ENCODE peak calls at places on chromosomes 1 and 21, in six cellular contexts. J is DND-41; M is heart left ventricle; N is CD8-positive, alpha-beta memory T cell; S is upper lobe of left lung; W is NT2/D1. K is an unnamed sample.

GRCh38 chr1:241934181-241934815 is 23.3 kb upstream of the BECN2 start:
- DNase-seq in J (no peak), M (no peak), N (no peak), S (no peak), W (peak), K (no peak)

GRCh38 chr21:39429445-39429844 is 16.1 kb downstream of the LCA5L start:
- DNase-seq in J (no peak), M (no peak), N (no peak), S (no peak), W (no peak), K (no peak)

GRCh38 chr21:38486221-38486620 is 12.1 kb downstream of the ERG start:
- DNase-seq in J (no peak), M (no peak), N (no peak), S (no peak), W (no peak), K (no peak)

GRCh38 chr1:235246022-235246948 is 81.7 kb downstream of the ARID4B start:
- DNase-seq in J (no peak), M (no peak), N (no peak), S (no peak), W (no peak), K (no peak)

GRCh38 chr1:80675469-80675868 is 1125.3 kb upstream of the ADGRL2 start:
- DNase-seq in J (no peak), M (no peak), N (no peak), S (no peak), W (peak), K (no peak)

GRCh38 chr1:232142403-232143314 is 487.3 kb downstream of the SIPA1L2 start:
- DNase-seq in J (no peak), M (no peak), N (no peak), S (no peak), W (no peak), K (no peak)

GRCh38 chr1:14095001-14095400 is 395.0 kb downstream of the PRDM2 start:
- DNase-seq in J (peak), M (no peak), N (no peak), S (no peak), W (peak), K (peak)

GRCh38 chr1:54814148-54814498 is 13.0 kb upstream of the TTC22 start:
- DNase-seq in J (no peak), M (no peak), N (no peak), S (no peak), W (no peak), K (no peak)

GRCh38 chr1:3419415-3420204 is 34.9 kb upstream of the ARHGEF16 start:
- DNase-seq in J (no peak), M (no peak), N (no peak), S (no peak), W (no peak), K (no peak)

GRCh38 chr1:9145021-9145668 is 16.2 kb upstream of the GPR157 start:
- DNase-seq in J (no peak), M (no peak), N (no peak), S (peak), W (no peak), K (no peak)

GRCh38 chr1:16006010-16006409 is 2.0 kb downstream of the SRARP start:
- DNase-seq in J (no peak), M (no peak), N (no peak), S (peak), W (no peak), K (no peak)

GRCh38 chr1:192575499-192576189 is at the start of gene RGS1:
- DNase-seq in J (peak), M (peak), N (peak), S (no peak), W (no peak), K (no peak)

GRCh38 chr1:153309441-153309840 is 3.3 kb downstream of the PGLYRP3 start:
- DNase-seq in J (no peak), M (no peak), N (no peak), S (no peak), W (no peak), K (no peak)

GRCh38 chr1:167084739-167085138 is 5.4 kb downstream of the GPA33 start:
- DNase-seq in J (no peak), M (no peak), N (no peak), S (no peak), W (no peak), K (no peak)

GRCh38 chr1:168728452-168729404 is at the start of gene DPT:
- DNase-seq in J (no peak), M (no peak), N (no peak), S (no peak), W (no peak), K (no peak)

GRCh38 chr1:19762175-19762779 is 37.4 kb downstream of the TMCO4 start:
- DNase-seq in J (peak), M (no peak), N (no peak), S (no peak), W (no peak), K (no peak)

GRCh38 chr1:19764848-19765247 is 34.9 kb downstream of the TMCO4 start:
- DNase-seq in J (no peak), M (no peak), N (no peak), S (no peak), W (no peak), K (no peak)

GRCh38 chr1:19768321-19769210 is 31.1 kb downstream of the TMCO4 start:
- DNase-seq in J (no peak), M (no peak), N (no peak), S (no peak), W (no peak), K (no peak)

GRCh38 chr1:19769211-19769932 is 30.3 kb downstream of the TMCO4 start:
- DNase-seq in J (no peak), M (no peak), N (no peak), S (no peak), W (no peak), K (no peak)

GRCh38 chr1:19765623-19766022 is 34.1 kb downstream of the TMCO4 start:
- DNase-seq in J (no peak), M (no peak), N (no peak), S (no peak), W (no peak), K (no peak)
- H3K4me3 ChIP-seq in J (no peak), M (no peak), N (no peak), S (no peak), W (no peak), K (no peak)

GRCh38 chr1:68294354-68295066 is 62.2 kb upstream of the WLS start:
- DNase-seq in J (no peak), M (no peak), N (no peak), S (no peak), W (no peak), K (no peak)

GRCh38 chr1:68291763-68292384 is 59.6 kb upstream of the WLS start:
- DNase-seq in J (no peak), M (no peak), N (no peak), S (no peak), W (peak), K (no peak)

GRCh38 chr1:68293122-68293521 is 60.8 kb upstream of the WLS start:
- DNase-seq in J (no peak), M (no peak), N (no peak), S (no peak), W (no peak), K (no peak)

DNA sequence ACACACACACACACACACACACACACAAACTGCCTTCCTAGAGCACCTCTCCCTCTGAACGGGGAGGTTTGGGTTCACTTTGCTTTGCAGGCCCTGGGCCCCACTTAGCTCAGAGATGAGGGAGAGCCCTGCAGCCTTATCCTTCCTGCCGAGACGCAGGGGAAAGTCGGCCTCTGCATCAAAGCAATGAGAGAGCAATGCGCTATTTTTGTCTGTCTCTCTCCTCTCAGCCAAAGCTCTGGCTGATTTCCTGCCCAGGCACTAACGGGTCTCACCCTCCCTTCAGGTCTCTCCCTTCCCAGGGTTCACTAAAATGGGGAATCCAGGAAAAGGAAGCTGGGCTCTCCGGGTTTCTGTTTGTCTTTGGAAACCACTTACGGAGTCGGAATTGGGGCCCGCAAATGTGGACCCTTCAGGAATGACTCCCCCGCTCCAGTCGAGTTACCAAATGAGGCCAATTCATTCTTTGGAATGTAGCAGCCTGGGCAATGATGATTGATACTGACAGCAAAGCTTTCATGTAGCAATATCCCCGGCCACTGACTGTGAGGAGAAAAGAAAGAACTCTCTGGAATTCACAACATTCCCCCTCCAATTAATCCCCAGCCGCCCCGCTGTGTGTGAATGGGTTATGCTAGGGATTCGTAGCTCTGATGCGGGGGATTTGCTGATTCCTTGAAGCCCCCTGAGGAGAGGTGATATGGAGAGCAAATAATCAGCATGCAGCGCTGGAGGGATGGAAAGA is 61.5 kb upstream of the WLS start:
- DNase-seq in J (no peak), M (no peak), N (no peak), S (no peak), W (peak), K (no peak)
- H3K4me3 ChIP-seq in J (no peak), M (no peak), N (no peak), S (no peak), W (peak), K (no peak)

DNA sequence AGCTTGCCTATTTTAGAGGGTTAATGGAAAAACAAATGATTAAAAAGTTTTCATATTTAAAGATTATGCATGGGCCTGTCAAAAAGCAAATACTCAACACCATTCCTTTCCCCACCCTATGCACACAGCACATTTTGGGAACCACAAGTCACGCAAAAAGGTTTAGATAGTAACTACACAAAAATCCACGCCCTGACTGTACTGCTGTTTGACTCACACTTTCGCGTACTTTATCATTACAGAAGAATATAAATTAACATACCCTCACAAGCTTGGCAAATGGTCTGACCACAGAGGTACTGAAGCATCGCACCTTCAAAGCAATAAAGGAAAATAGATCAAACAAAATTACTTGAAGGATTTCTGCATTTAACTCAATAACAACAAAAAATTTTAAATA is 1.4 kb downstream of the ATP5PO start:
- DNase-seq in J (no peak), M (no peak), N (no peak), S (no peak), W (no peak), K (no peak)
- H3K4me3 ChIP-seq in J (no peak), M (peak), N (no peak), S (peak), W (no peak), K (peak)

DNA sequence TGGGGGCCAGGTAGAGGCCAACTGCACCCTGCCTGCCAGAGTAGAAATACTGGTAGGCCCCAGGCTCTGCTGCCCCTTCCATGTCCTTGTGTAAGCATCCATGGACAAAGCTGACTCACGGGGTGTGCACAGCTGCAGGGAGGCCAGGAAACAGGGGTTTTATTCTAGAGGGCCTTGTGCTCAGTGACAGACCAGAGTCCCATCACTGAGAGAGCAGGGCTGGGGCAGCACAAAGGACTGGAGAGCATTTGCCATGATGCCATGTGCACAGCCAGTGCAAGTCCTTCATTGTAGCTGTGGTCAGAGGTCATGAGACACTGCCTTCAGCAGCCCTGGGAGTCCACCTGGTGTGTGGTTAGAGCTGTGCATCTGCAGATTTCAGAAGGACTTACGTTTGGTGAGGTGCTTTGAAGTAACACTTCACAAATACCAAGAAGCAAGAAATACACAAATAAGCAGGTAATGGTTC is 8.1 kb downstream of the ARF1 start:
- DNase-seq in J (no peak), M (peak), N (no peak), S (no peak), W (no peak), K (no peak)
- H3K4me3 ChIP-seq in J (no peak), M (no peak), N (no peak), S (no peak), W (no peak), K (no peak)

GRCh38 chr1:209742409-209743144 is 13.3 kb upstream of the TRAF3IP3 start:
- DNase-seq in J (no peak), M (no peak), N (no peak), S (no peak), W (no peak), K (no peak)
- H3K4me3 ChIP-seq in J (no peak), M (peak), N (no peak), S (no peak), W (no peak), K (no peak)

GRCh38 chr21:32727728-32728454 is at the start of gene SYNJ1:
- DNase-seq in J (peak), M (peak), N (peak), S (peak), W (peak), K (peak)
- H3K4me3 ChIP-seq in J (peak), M (peak), N (peak), S (peak), W (peak), K (peak)

GRCh38 chr1:206012086-206012859 is 9.1 kb upstream of the RAB7B start:
- DNase-seq in J (peak), M (peak), N (peak), S (no peak), W (no peak), K (peak)
- H3K4me3 ChIP-seq in J (no peak), M (no peak), N (no peak), S (no peak), W (no peak), K (peak)

GRCh38 chr1:41780916-41781315 is 137.8 kb downstream of the HIVEP3 start:
- DNase-seq in J (no peak), M (no peak), N (no peak), S (no peak), W (no peak), K (no peak)
- H3K4me3 ChIP-seq in J (no peak), M (no peak), N (no peak), S (no peak), W (no peak), K (no peak)

K was measured in Jurkat, Clone E6-1.